ENCODE peak calls at places on chromosome 3, in nine cellular contexts. N, Z, G, E, R, I, K, D and Y are unnamed samples.

GRCh38 chr3:98188553-98188952 is 22.1 kb downstream of the OR5H15 start:
- DNase-seq in Z (no peak), N (no peak), R (peak; percentile 82), D (no peak), E (no peak), K (no peak), I (no peak), G (peak; percentile 32), Y (no peak)

GRCh38 chr3:51954120-51954519 is 1.1 kb upstream of the GPR62 start:
- DNase-seq in D (no peak), R (peak; percentile 62), I (no peak), N (no peak), G (no peak), K (no peak), Z (no peak), E (no peak), Y (no peak)

GRCh38 chr3:54891540-54891897 is 36.3 kb downstream of the LRTM1 start:
- DNase-seq in N (peak; percentile 83), G (peak; percentile 64), E (no peak), K (peak; percentile 96), I (peak; percentile 83), R (no peak), Z (no peak), D (peak; percentile 85), Y (no peak)

GRCh38 chr3:99128740-99129505 is 227.4 kb upstream of the DCBLD2 start:
- DNase-seq in R (no peak), G (no peak), I (no peak), E (no peak), D (no peak), N (no peak), Z (no peak), K (peak; percentile 40), Y (no peak)

GRCh38 chr3:39135170-39135805 is 18.1 kb downstream of the CSRNP1 start:
- DNase-seq in E (no peak), K (no peak), G (no peak), D (no peak), N (no peak), Z (no peak), I (no peak), R (no peak), Y (no peak)

GRCh38 chr3:185341616-185342457 is 21.1 kb upstream of the MAP3K13 start:
- DNase-seq in E (no peak), N (no peak), I (no peak), K (no peak), D (no peak), G (no peak), Z (no peak), R (no peak), Y (no peak)

GRCh38 chr3:101383156-101383575 is 62.8 kb upstream of the IMPG2 start:
- DNase-seq in N (no peak), R (no peak), I (no peak), D (no peak), K (no peak), Z (no peak), E (no peak), G (no peak), Y (no peak)

GRCh38 chr3:62109534-62109933 is 263.8 kb downstream of the FEZF2 start:
- DNase-seq in R (peak; percentile 46), G (no peak), Z (no peak), K (peak; percentile 11), I (no peak), D (no peak), N (peak; percentile 63), E (no peak), Y (no peak)

GRCh38 chr3:122973893-122974615 is 53.5 kb downstream of the SEMA5B start:
- DNase-seq in I (no peak), E (no peak), K (no peak), Z (peak; percentile 84), G (no peak), D (no peak), R (no peak), N (peak; percentile 59), Y (no peak)

GRCh38 chr3:169390310-169390731 is 273.2 kb downstream of the MECOM start:
- DNase-seq in K (no peak), I (no peak), D (no peak), R (no peak), G (no peak), N (no peak), E (no peak), Z (peak; percentile 6), Y (no peak)

GRCh38 chr3:183812746-183813445 is 12.5 kb downstream of the MAP6D1 start:
- DNase-seq in I (no peak), R (no peak), D (no peak), E (no peak), K (no peak), G (no peak), N (no peak), Z (no peak), Y (no peak)

GRCh38 chr3:10744098-10744465 is 71.9 kb upstream of the SLC6A11 start:
- DNase-seq in Z (peak; percentile 59), G (no peak), N (no peak), E (no peak), K (peak; percentile 15), D (no peak), R (no peak), I (no peak), Y (no peak)

GRCh38 chr3:72694398-72694797 is 153.8 kb downstream of the SHQ1 start:
- DNase-seq in E (no peak), K (no peak), G (no peak), R (no peak), D (no peak), N (no peak), I (no peak), Z (no peak), Y (no peak)

GRCh38 chr3:14371573-14372474 is 30.6 kb upstream of the SLC6A6 start:
- DNase-seq in Z (no peak), R (peak; percentile 60), D (peak; percentile 79), K (peak; percentile 83), G (no peak), N (peak; percentile 92), I (peak; percentile 43), E (no peak), Y (no peak)